ENCODE peak calls at places on chromosomes 6 and 20, in four cellular contexts. P is NCI-H510A treated with DMSO at 0.1 percent for 48 hours, J is ovary, X is mammary epithelial cell. U is an unnamed sample.

GRCh38 chr6:35736293-35736894 is 438 bp upstream of the ARMC12 start:
- DNase-seq in J (peak), X (peak), P (peak), U (peak)

GRCh38 chr6:10759312-10759839 is 11.8 kb downstream of the TMEM14B start:
- DNase-seq in J (no peak), P (no peak), X (peak), U (peak)

GRCh38 chr6:160790028-160790792 is 88.2 kb downstream of the PLG start:
- DNase-seq in J (peak), X (no peak), P (no peak), U (peak)

GRCh38 chr6:32664827-32665362 is 1.6 kb downstream of the HLA-DQB1 start:
- DNase-seq in P (no peak), J (peak), X (peak), U (peak)

GRCh38 chr20:14234666-14235295 is 102.6 kb downstream of the FLRT3 start:
- DNase-seq in P (no peak), X (peak), J (no peak), U (peak)

GRCh38 chr6:157981132-157981394 is 600 bp upstream of the SYNJ2 start:
- DNase-seq in X (no peak), P (no peak), J (no peak), U (no peak)

GRCh38 chr6:19013011-19013410 is 625.9 kb downstream of the RNF144B start:
- DNase-seq in J (no peak), X (peak), P (no peak), U (peak)

GRCh38 chr20:5845686-5846651 is 95.8 kb downstream of the SHLD1 start:
- DNase-seq in X (no peak), P (peak), J (no peak), U (no peak)

GRCh38 chr20:32966881-32967781 is 37.1 kb downstream of the SUN5 start:
- DNase-seq in P (no peak), J (no peak), X (no peak), U (no peak)

GRCh38 chr6:35057449-35058030 is 83.6 kb downstream of the TCP11 start:
- DNase-seq in X (no peak), P (no peak), J (no peak), U (no peak)

GRCh38 chr6:90993771-90994170 is 406.9 kb upstream of the MAP3K7 start:
- DNase-seq in J (no peak), X (peak), P (no peak), U (peak)